ENCODE peak calls at places on chromosomes 3 and 15, in seven cellular contexts. V, X, I, A, R, S and D are unnamed samples.

GRCh38 chr3:45596290-45596791 is 1.8 kb downstream of the LIMD1 start:
- DNase-seq in X (no peak), V (no peak), A (no peak), I (peak), S (peak), R (no peak), D (no peak)

GRCh38 chr15:79243723-79244122 is 38.8 kb upstream of the ANKRD34C start:
- DNase-seq in X (no peak), V (peak), R (no peak), A (no peak), I (no peak), S (no peak), D (no peak)

GRCh38 chr3:153688541-153689120 is 432.6 kb upstream of the ARHGEF26 start:
- DNase-seq in X (no peak), V (no peak), R (no peak), S (no peak), A (no peak), I (no peak), D (no peak)

GRCh38 chr15:98000249-98001203 is 40.0 kb downstream of the ARRDC4 start:
- DNase-seq in V (no peak), R (no peak), I (no peak), S (no peak), X (no peak), A (no peak), D (no peak)

GRCh38 chr3:52526151-52526561 is 7.5 kb downstream of the NT5DC2 start:
- DNase-seq in A (no peak), I (peak), S (no peak), V (no peak), R (no peak), X (peak), D (no peak)

GRCh38 chr3:184129012-184129411 is 6.1 kb upstream of the EIF2B5 start:
- DNase-seq in A (no peak), I (no peak), X (peak), S (peak), V (peak), R (peak), D (no peak)

GRCh38 chr3:21620511-21621395 is 130.3 kb downstream of the ZNF385D start:
- DNase-seq in A (no peak), V (no peak), X (no peak), R (no peak), S (no peak), I (no peak), D (no peak)

GRCh38 chr15:88276821-88277220 is 20.3 kb upstream of the NTRK3 start:
- DNase-seq in V (no peak), S (no peak), A (no peak), I (peak), X (no peak), R (no peak), D (no peak)

GRCh38 chr3:147392083-147392916 is 14.0 kb downstream of the ZIC4 start:
- DNase-seq in I (peak), X (no peak), A (no peak), S (peak), R (peak), V (no peak), D (no peak)

GRCh38 chr3:23459437-23459836 is 256.3 kb downstream of the UBE2E2 start:
- DNase-seq in I (no peak), A (no peak), S (no peak), X (no peak), V (no peak), R (no peak), D (no peak)

DNA sequence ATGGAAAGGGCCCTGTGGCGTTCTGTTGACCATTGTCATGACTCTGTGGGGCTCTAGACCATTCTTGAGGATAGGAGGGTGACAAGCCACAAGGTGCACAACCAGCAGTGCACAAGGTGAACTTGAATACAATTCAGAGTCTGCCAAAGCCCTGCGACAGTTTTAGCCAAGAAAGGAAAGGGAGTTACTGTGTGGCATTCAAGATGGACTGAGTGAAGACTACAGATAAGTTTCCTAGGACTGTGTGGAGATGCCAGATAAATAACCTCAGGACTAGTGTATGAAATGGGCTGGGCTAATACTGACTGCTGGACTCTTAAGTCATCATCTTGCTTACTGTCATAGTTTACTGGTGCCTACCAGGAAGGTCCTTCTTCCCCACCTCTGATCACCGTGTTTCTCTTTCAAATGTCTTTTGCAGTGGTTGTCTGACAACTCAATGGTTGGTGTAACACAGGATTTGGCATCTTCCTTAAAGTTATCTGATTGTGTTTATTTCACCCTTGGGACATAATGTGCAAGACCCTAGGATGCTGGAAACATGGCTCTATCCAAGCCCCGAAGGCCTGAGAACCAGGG is 27.4 kb downstream of the ACKR2 start:
- DNase-seq in A (no peak), S (no peak), R (no peak), X (no peak), I (no peak), V (no peak), D (no peak)
- TF ChIP-seq CTCF in A (no peak), S (no peak), R (no peak), X (no peak), I (no peak), V (no peak), D (no peak)

DNA sequence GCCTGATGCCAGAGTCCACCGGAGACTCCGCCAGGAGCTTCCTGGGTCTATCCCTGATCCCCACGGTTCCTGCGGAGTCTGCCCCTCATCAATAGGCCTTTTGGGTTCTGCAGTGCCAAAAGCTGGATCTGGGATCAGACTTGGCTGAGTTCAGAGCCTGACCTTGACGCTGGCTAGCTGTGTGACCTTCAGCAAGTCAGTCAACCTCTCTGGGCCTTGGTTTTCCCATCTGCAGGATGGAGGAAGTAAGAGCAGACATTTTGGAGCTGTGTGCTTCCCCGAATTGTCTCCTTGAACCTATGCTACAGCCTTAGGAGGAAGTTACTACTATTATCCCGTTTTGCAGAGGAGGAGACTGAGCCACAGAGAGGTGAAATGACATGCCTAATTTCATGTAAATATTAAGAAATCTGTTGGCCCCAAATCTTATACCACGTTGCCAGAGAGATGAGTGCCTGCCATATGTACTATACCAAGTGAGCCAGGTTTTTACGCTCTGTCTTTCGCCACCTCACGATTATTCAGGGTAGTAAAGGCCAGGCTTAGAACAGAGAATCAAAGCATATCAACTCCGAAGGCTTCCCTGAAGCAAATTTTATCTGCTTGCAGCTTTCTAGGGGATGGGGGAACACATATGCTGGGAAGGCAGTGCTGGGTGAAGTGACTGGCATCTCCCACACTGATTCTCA is 112.6 kb downstream of the SRGAP3 start:
- DNase-seq in I (no peak), V (no peak), S (no peak), R (no peak), A (no peak), X (no peak), D (no peak)
- H3K4me3 ChIP-seq in I (peak), V (no peak), S (no peak), R (no peak), A (no peak), X (no peak), D (no peak)

GRCh38 chr3:105788548-105789036 is 80.2 kb downstream of the CBLB start:
- DNase-seq in X (no peak), V (no peak), S (no peak), R (no peak), A (no peak), I (no peak), D (no peak)
- TF ChIP-seq CTCF in X (no peak), V (no peak), S (no peak), R (no peak), A (no peak), I (no peak), D (no peak)

GRCh38 chr15:39582977-39583585 is 2.2 kb downstream of the THBS1 start:
- DNase-seq in I (no peak), S (no peak), X (no peak), A (no peak), R (no peak), V (no peak), D (peak)
- H3K4me3 ChIP-seq in I (peak), S (no peak), X (peak), A (peak), R (peak), V (peak), D (peak)

GRCh38 chr3:171183042-171183441 is 156.5 kb upstream of the SLC2A2 start:
- DNase-seq in R (no peak), X (no peak), A (no peak), V (peak), S (peak), I (no peak), D (no peak)
- TF ChIP-seq CTCF in R (peak), X (no peak), A (no peak), V (peak), S (no peak), I (no peak), D (peak)

DNA sequence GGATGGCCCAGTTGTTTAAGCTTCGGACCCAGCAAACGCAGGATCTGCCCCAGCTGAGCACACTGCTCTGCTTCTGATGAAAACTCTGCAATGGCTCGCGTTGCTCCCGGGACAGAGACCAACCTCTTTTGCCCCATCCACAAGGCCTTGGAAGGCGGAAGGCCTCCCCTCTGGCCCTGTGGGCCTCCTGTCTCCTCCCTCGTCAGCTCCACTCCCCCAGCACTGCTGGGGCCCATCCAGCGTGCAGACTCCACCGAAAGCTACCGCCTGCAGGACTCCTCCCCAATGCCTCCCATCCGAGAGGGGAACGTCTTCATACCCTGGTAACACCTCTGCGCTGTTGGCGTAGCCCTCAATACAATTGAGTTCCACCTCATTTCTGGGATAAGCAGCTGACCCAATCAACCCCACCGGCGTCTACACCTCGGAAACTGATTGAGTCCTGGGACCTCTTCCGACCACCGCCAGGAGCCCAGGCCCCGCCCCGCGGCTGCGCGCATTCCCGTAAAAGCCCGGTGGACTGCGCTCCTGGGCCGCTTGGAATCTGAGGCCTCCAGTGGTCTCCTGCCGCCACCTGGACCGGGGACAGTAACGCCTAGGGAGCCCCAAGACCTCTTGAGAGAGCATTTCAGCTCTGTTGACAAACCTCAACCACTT is at the start of gene PRR23E:
- DNase-seq in A (no peak), V (no peak), I (no peak), X (no peak), S (no peak), R (no peak), D (no peak)
- H3K4me3 ChIP-seq in A (no peak), V (no peak), I (no peak), X (no peak), S (no peak), R (no peak), D (no peak)